ENCODE peak calls at places on chromosome X, in four cellular contexts. J, D, O and H are unnamed samples.

GRCh38 chrX:68878977-68879376 is 50.2 kb downstream of the EFNB1 start:
- DNase-seq in D (no peak), O (no peak), J (no peak), H (no peak)

GRCh38 chrX:87392369-87392768 is 125.2 kb upstream of the KLHL4 start:
- DNase-seq in O (no peak), J (no peak), D (no peak), H (peak)

GRCh38 chrX:154712781-154713391 is 38.0 kb downstream of the GAB3 start:
- DNase-seq in D (peak), O (peak), J (peak), H (peak)

GRCh38 chrX:66676990-66677389 is 38.1 kb upstream of the EDA2R start:
- DNase-seq in O (no peak), D (no peak), J (peak), H (peak)

GRCh38 chrX:129612396-129612795 is 42.4 kb downstream of the APLN start:
- DNase-seq in O (no peak), J (no peak), D (no peak), H (no peak)

GRCh38 chrX:103789004-103789403 is 12.4 kb downstream of the PLP1 start:
- DNase-seq in O (no peak), D (no peak), J (no peak), H (no peak)

GRCh38 chrX:68060506-68061205 is 372.6 kb downstream of the OPHN1 start:
- DNase-seq in D (no peak), O (no peak), J (no peak), H (no peak)

GRCh38 chrX:45851434-45851991 is 650.8 kb upstream of the DIPK2B start:
- DNase-seq in D (peak), O (peak), J (no peak), H (peak)

GRCh38 chrX:129930941-129931410 is 25.0 kb downstream of the UTP14A start:
- DNase-seq in D (no peak), O (no peak), J (no peak), H (peak)

GRCh38 chrX:118552501-118552900 is 56.9 kb downstream of the DOCK11 start:
- DNase-seq in O (peak), J (peak), D (no peak), H (no peak)

GRCh38 chrX:12657881-12658280 is 133.3 kb upstream of the PRPS2 start:
- DNase-seq in D (no peak), J (no peak), O (no peak), H (no peak)

GRCh38 chrX:22134681-22135080 is 102.6 kb downstream of the PHEX start:
- DNase-seq in O (peak), D (no peak), J (peak), H (peak)

GRCh38 chrX:129516402-129516801 is 6.9 kb downstream of the SMARCA1 start:
- DNase-seq in D (no peak), J (no peak), O (no peak), H (no peak)

GRCh38 chrX:70033348-70033747 is 16.4 kb downstream of the AWAT2 start:
- DNase-seq in O (no peak), J (peak), D (peak), H (peak)

GRCh38 chrX:130055899-130056298 is 54.4 kb downstream of the ELF4 start:
- DNase-seq in J (no peak), D (no peak), O (no peak), H (no peak)

GRCh38 chrX:103400931-103401330 is 24.6 kb downstream of the BEX3 start:
- DNase-seq in D (no peak), J (no peak), O (peak), H (no peak)

GRCh38 chrX:137548261-137548660 is 17.7 kb upstream of the ZIC3 start:
- DNase-seq in J (no peak), D (no peak), O (no peak), H (no peak)

GRCh38 chrX:152819732-152820131 is 10.8 kb downstream of the CETN2 start:
- DNase-seq in J (peak), D (no peak), O (peak), H (no peak)

GRCh38 chrX:39724544-39724943 is 373.2 kb downstream of the BCOR start:
- DNase-seq in O (no peak), J (no peak), D (no peak), H (no peak)

GRCh38 chrX:65846974-65847373 is 179.5 kb downstream of the MSN start:
- DNase-seq in J (no peak), O (no peak), D (no peak), H (no peak)

GRCh38 chrX:121356139-121356849 is 308.9 kb downstream of the GLUD2 start:
- DNase-seq in O (no peak), J (no peak), D (no peak), H (no peak)

GRCh38 chrX:48937065-48937907 is 18.5 kb upstream of the PIM2 start:
- DNase-seq in O (no peak), J (no peak), D (peak), H (no peak)

GRCh38 chrX:56268888-56269287 is 36.7 kb downstream of the KLF8 start:
- DNase-seq in D (no peak), O (no peak), J (no peak), H (no peak)

GRCh38 chrX:39260965-39261364 is 459.7 kb downstream of the MID1IP1 start:
- DNase-seq in O (peak), J (no peak), D (no peak), H (no peak)

GRCh38 chrX:119693996-119694451 is 1.1 kb upstream of the SEPTIN6 start:
- DNase-seq in J (no peak), O (no peak), D (no peak), H (no peak)

GRCh38 chrX:134570899-134571298 is 87.4 kb downstream of the PLAC1 start:
- DNase-seq in D (no peak), O (no peak), J (no peak), H (no peak)

GRCh38 chrX:68998716-68999115 is 166.5 kb downstream of the PJA1 start:
- DNase-seq in O (no peak), J (no peak), D (no peak), H (no peak)

GRCh38 chrX:17923546-17923945 is 62.4 kb upstream of the RAI2 start:
- DNase-seq in O (no peak), D (peak), J (no peak), H (no peak)

GRCh38 chrX:19924285-19924684 is 36.9 kb upstream of the SH3KBP1 start:
- DNase-seq in D (no peak), J (no peak), O (peak), H (no peak)

GRCh38 chrX:80812176-80812575 is 2.5 kb upstream of the BRWD3 start:
- DNase-seq in J (peak), O (no peak), D (peak), H (peak)

GRCh38 chrX:25144043-25144940 is 128.5 kb upstream of the ARX start:
- DNase-seq in O (no peak), D (peak), J (peak), H (peak)

GRCh38 chrX:154135458-154136229 is 8.4 kb upstream of the OPN1LW start:
- DNase-seq in O (peak), J (no peak), D (peak), H (peak)

GRCh38 chrX:10163031-10163430 is 6.3 kb downstream of the CLCN4 start:
- DNase-seq in O (no peak), D (no peak), J (no peak), H (no peak)

GRCh38 chrX:88397551-88397950 is 349.5 kb upstream of the CPXCR1 start:
- DNase-seq in J (no peak), D (no peak), O (no peak), H (no peak)

GRCh38 chrX:116379854-116380253 is 56.6 kb upstream of the SLC6A14 start:
- DNase-seq in O (no peak), J (peak), D (no peak), H (no peak)

GRCh38 chrX:12610079-12610478 is 181.1 kb upstream of the PRPS2 start:
- DNase-seq in J (peak), O (peak), D (no peak), H (peak)

GRCh38 chrX:151901821-151902220 is 10.9 kb upstream of the MAGEA4 start:
- DNase-seq in J (no peak), D (no peak), O (no peak), H (no peak)